ENCODE peak calls at places on chromosomes 3 and 15, in eight cellular contexts. C, E, T, L, D, R, W and J are unnamed samples.

GRCh38 chr3:142898346-142899213 is 9.7 kb upstream of the PCOLCE2 start:
- DNase-seq in C (no peak), W (no peak), R (no peak), T (no peak), E (no peak), L (no peak), D (no peak), J (no peak)

GRCh38 chr15:40367673-40368611 is 9.9 kb downstream of the DISP2 start:
- DNase-seq in L (peak; percentile 81), D (peak; percentile 83), C (peak; percentile 94), E (peak; percentile 93), T (peak; percentile 88), R (peak; percentile 89), W (peak; percentile 90), J (peak; percentile 76)

GRCh38 chr3:5186089-5186853 is 1.2 kb upstream of the EDEM1 start:
- DNase-seq in W (no peak), L (no peak), T (no peak), D (no peak), E (no peak), R (no peak), C (peak; percentile 33), J (no peak)

GRCh38 chr15:78620021-78620838 is 566 bp downstream of the CHRNA3 start:
- DNase-seq in R (peak; percentile 33), C (no peak), W (peak; percentile 69), L (no peak), E (no peak), D (no peak), T (peak; percentile 73), J (no peak)

GRCh38 chr3:141352262-141352984 is 15.9 kb upstream of the ZBTB38 start:
- DNase-seq in L (no peak), T (no peak), C (no peak), E (no peak), D (no peak), W (no peak), R (no peak), J (no peak)

GRCh38 chr3:24119321-24119751 is 174.2 kb downstream of the NR1D2 start:
- DNase-seq in W (no peak), T (no peak), C (no peak), E (no peak), L (peak; percentile 80), R (no peak), D (no peak), J (no peak)

GRCh38 chr3:176352716-176353334 is 844.5 kb downstream of the TBL1XR1 start:
- DNase-seq in R (no peak), W (no peak), C (no peak), E (no peak), L (peak; percentile 43), D (no peak), T (no peak), J (no peak)

GRCh38 chr15:92603743-92604470 is 51.7 kb downstream of the FAM174B start:
- DNase-seq in R (no peak), C (no peak), D (no peak), W (no peak), L (peak; percentile 55), T (no peak), E (no peak), J (no peak)

GRCh38 chr3:40615110-40615915 is 90.6 kb downstream of the ZNF621 start:
- DNase-seq in T (peak; percentile 51), R (no peak), W (peak; percentile 74), D (no peak), L (no peak), E (no peak), C (peak; percentile 33), J (no peak)

GRCh38 chr3:49689046-49689886 is at the start of the genes MST1 and RNF123:
- DNase-seq in D (peak; percentile 79), E (peak; percentile 97), R (peak; percentile 87), W (peak; percentile 95), T (peak; percentile 97), C (peak; percentile 97), L (peak; percentile 84), J (peak; percentile 94)

GRCh38 chr3:100645913-100646312 is 36.5 kb downstream of the ADGRG7 start:
- DNase-seq in R (no peak), W (no peak), D (no peak), L (no peak), E (no peak), C (no peak), T (no peak), J (no peak)

GRCh38 chr15:89196994-89197393 is 24.4 kb downstream of the RLBP1 start:
- DNase-seq in C (no peak), T (no peak), D (no peak), E (no peak), R (no peak), L (no peak), W (no peak), J (no peak)

GRCh38 chr3:184058029-184058428 is 5.2 kb downstream of the HTR3C start:
- DNase-seq in C (no peak), E (no peak), R (no peak), L (peak; percentile 95), W (no peak), D (no peak), T (no peak), J (no peak)

GRCh38 chr3:129794319-129795201 is 99.0 kb downstream of the TMCC1 start:
- DNase-seq in E (peak; percentile 52), R (peak; percentile 31), L (peak; percentile 15), C (peak; percentile 6), T (peak; percentile 30), W (peak; percentile 77), D (no peak), J (peak; percentile 31)

DNA sequence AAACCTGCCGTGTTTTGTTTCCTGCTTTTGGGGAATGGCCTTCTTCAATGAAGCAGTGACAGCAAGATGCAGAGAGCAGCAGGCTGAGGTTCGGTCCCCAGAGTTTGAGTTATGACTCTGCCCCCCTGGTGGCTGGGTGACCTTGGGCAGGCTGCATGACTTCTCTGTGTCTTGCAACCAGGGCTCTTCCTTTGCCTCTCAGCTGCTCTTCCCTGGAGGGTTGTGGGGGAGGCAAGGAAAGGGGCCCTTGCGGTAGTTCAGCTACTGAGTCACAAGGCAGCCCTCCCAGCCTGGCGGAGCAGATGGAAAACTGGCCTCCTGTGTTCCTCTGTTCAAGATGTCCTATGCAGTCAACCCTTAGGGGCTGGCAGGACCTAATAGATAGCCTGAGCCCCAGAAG is 17.1 kb downstream of the CTXND1 start:
- DNase-seq in R (peak; percentile 75), E (no peak), T (peak; percentile 39), D (no peak), L (peak; percentile 48), W (peak; percentile 71), C (peak; percentile 42), J (no peak)
- TF ChIP-seq CTCF in R (no peak), E (peak; percentile 33), T (peak; percentile 38), D (peak; percentile 22), L (peak; percentile 56), W (peak; percentile 59), C (peak; percentile 47), J (no peak)

GRCh38 chr15:53807500-53807899 is 48.0 kb upstream of the WDR72 start:
- DNase-seq in R (no peak), D (no peak), L (no peak), T (no peak), C (no peak), W (no peak), E (no peak), J (no peak)
- TF ChIP-seq CTCF in R (no peak), D (no peak), L (no peak), T (no peak), C (no peak), W (no peak), E (no peak), J (no peak)

DNA sequence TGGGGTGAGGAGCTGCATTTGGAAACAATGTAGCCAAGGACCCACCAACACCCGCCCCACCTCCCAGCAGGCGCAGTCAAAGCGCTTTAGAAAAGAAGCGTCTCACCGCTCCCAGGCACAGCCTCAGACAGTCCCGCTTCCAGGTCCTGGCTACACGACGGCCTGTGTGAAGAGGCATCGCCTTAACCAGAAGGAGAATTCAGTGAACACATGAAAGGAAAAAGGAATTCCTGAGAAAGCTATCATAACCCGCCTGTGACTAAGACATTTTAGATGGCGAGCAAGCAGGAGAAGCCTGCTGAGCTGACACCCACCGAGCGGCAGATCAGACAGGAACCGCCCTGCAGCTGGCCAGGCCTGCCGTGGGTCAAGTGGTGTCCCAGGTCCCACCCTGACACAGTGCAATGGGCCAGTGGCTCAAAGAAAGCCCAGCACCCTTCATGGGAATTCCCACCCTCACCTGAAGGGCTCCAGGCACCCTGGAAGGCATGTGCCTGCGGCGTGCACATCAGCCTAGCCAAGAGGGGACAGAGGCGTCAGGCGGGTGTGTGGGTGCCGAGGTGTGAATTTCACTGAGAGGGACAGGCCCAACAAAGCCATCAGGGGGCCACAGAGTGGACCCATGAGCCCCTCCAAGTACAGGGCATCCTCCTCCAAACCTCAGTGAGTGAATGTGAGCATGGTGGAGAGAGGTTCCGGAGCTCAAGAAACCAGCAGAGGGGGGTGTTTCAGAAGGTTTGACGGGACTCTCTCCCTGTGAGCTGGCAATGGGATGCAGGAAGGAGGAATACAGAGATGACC is 144.8 kb downstream of the NSMCE3 start:
- DNase-seq in W (no peak), T (no peak), E (peak; percentile 28), L (no peak), D (no peak), R (peak; percentile 44), C (no peak), J (no peak)
- TF ChIP-seq CTCF in W (no peak), T (no peak), E (no peak), L (peak; percentile 4), D (no peak), R (no peak), C (no peak), J (no peak)

GRCh38 chr15:33182278-33182905 is 12.1 kb downstream of the FMN1 start:
- DNase-seq in R (no peak), C (no peak), E (no peak), T (no peak), W (no peak), D (no peak), L (no peak), J (no peak)
- TF ChIP-seq CTCF in R (no peak), C (no peak), E (no peak), T (no peak), W (no peak), D (no peak), L (no peak), J (no peak)

DNA sequence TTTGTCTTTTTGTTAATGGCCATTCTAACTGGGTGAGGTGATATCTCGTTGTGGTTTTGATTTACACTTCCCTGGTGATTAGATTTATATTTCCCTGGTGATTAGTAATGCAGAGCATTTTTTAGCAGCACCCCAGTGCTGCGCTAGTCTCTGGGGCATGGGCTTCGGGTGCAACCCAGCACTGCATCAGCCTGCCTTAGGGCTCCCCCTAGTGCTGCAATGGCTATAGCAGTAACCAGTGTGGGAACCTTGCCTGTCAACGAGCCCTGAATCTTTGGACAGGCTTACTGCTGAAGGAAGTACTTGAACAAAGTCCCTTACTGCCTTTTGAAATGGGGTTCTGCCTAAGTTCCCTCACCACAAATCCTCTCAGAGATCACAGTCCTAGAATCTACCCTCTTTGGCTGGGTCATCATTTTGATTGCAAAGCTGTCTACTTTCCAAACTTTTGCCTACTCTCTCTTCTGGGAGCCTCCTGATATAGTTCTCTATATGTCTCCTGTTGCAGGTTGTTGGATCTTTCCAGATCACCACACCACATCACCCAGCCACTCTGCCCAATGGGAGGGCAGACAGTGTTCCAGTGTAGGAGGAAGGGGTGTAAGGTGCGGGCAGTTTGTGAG is 79.2 kb upstream of the CCNL1 start:
- DNase-seq in T (peak; percentile 76), E (peak; percentile 57), L (peak; percentile 60), D (no peak), R (peak; percentile 82), W (peak; percentile 84), C (peak; percentile 65), J (peak; percentile 39)
- TF ChIP-seq CTCF in T (peak; percentile 81), E (peak; percentile 63), L (peak; percentile 84), D (peak; percentile 31), R (no peak), W (peak; percentile 63), C (peak; percentile 81), J (no peak)

GRCh38 chr3:56926513-56927282 is 124.9 kb upstream of the ARHGEF3 start:
- DNase-seq in C (no peak), T (no peak), W (no peak), D (no peak), L (peak; percentile 51), E (no peak), R (no peak), J (no peak)
- TF ChIP-seq CTCF in C (no peak), T (no peak), W (no peak), D (no peak), L (peak; percentile 11), E (no peak), R (no peak), J (no peak)